ENCODE peak calls at places on chromosomes 3 and 15, in ten cellular contexts. One of them, this sample, is unnamed.
A peak's percentile ranks its signal among the peaks of the same experiment; 100 is the strongest.

GRCh38 chr15:62998262-62998909 is 44.2 kb upstream of the TPM1 start:
- DNase-seq in neural crest cell: no peak
- DNase-seq in kidney: no peak
- DNase-seq in coronary artery: no peak
- DNase-seq in AG10803: no peak
- DNase-seq in fibroblast of mammary gland: no peak
- DNase-seq in lower lobe of right lung: no peak
- DNase-seq in mammary epithelial cell: no peak
- DNase-seq in glutamatergic neuron: no peak
- DNase-seq in MM.1S: no peak
- DNase-seq in this sample: no peak

GRCh38 chr15:66936115-66936863 is 129.1 kb upstream of the SMAD3 start:
- DNase-seq in glutamatergic neuron: no peak
- DNase-seq in neural crest cell: no peak
- DNase-seq in coronary artery: peak; percentile 72
- DNase-seq in kidney: peak; percentile 78
- DNase-seq in fibroblast of mammary gland: peak; percentile 87
- DNase-seq in mammary epithelial cell: no peak
- DNase-seq in AG10803: peak; percentile 88
- DNase-seq in lower lobe of right lung: no peak
- DNase-seq in MM.1S: no peak
- DNase-seq in this sample: no peak

GRCh38 chr15:100833432-100834389 is 45.9 kb upstream of the ALDH1A3 start:
- DNase-seq in lower lobe of right lung: no peak
- DNase-seq in AG10803: no peak
- DNase-seq in neural crest cell: no peak
- DNase-seq in mammary epithelial cell: no peak
- DNase-seq in glutamatergic neuron: no peak
- DNase-seq in MM.1S: no peak
- DNase-seq in coronary artery: no peak
- DNase-seq in fibroblast of mammary gland: no peak
- DNase-seq in kidney: no peak
- DNase-seq in this sample: no peak

GRCh38 chr3:19866751-19867347 is 67.2 kb downstream of the EFHB start:
- DNase-seq in coronary artery: no peak
- DNase-seq in lower lobe of right lung: no peak
- DNase-seq in MM.1S: peak; percentile 61
- DNase-seq in fibroblast of mammary gland: peak; percentile 58
- DNase-seq in glutamatergic neuron: peak; percentile 44
- DNase-seq in mammary epithelial cell: peak; percentile 42
- DNase-seq in neural crest cell: peak; percentile 59
- DNase-seq in kidney: no peak
- DNase-seq in AG10803: peak; percentile 63
- DNase-seq in this sample: no peak

GRCh38 chr3:29581311-29581710 is 300.4 kb downstream of the RBMS3 start:
- DNase-seq in neural crest cell: no peak
- DNase-seq in lower lobe of right lung: no peak
- DNase-seq in AG10803: peak; percentile 44
- DNase-seq in coronary artery: no peak
- DNase-seq in kidney: no peak
- DNase-seq in mammary epithelial cell: no peak
- DNase-seq in MM.1S: no peak
- DNase-seq in glutamatergic neuron: no peak
- DNase-seq in fibroblast of mammary gland: peak; percentile 40
- DNase-seq in this sample: no peak

GRCh38 chr3:89107461-89108035 is at the start of gene EPHA3:
- DNase-seq in mammary epithelial cell: peak; percentile 69
- DNase-seq in glutamatergic neuron: peak; percentile 88
- DNase-seq in kidney: peak; percentile 74
- DNase-seq in neural crest cell: peak; percentile 70
- DNase-seq in fibroblast of mammary gland: peak; percentile 45
- DNase-seq in lower lobe of right lung: peak; percentile 61
- DNase-seq in MM.1S: peak; percentile 61
- DNase-seq in coronary artery: peak; percentile 86
- DNase-seq in AG10803: peak; percentile 54
- DNase-seq in this sample: peak; percentile 33

GRCh38 chr3:107976204-107976775 is 114.5 kb downstream of the CD47 start:
- DNase-seq in coronary artery: no peak
- DNase-seq in fibroblast of mammary gland: no peak
- DNase-seq in mammary epithelial cell: no peak
- DNase-seq in kidney: no peak
- DNase-seq in MM.1S: no peak
- DNase-seq in neural crest cell: no peak
- DNase-seq in glutamatergic neuron: no peak
- DNase-seq in lower lobe of right lung: no peak
- DNase-seq in AG10803: no peak
- DNase-seq in this sample: no peak

GRCh38 chr3:34942256-34942655 is 697.1 kb upstream of the ARPP21 start:
- DNase-seq in AG10803: no peak
- DNase-seq in mammary epithelial cell: no peak
- DNase-seq in kidney: no peak
- DNase-seq in MM.1S: no peak
- DNase-seq in neural crest cell: no peak
- DNase-seq in lower lobe of right lung: no peak
- DNase-seq in glutamatergic neuron: no peak
- DNase-seq in fibroblast of mammary gland: no peak
- DNase-seq in coronary artery: no peak
- DNase-seq in this sample: no peak

GRCh38 chr15:74222705-74223104 is 13.4 kb upstream of the CCDC33 start:
- DNase-seq in kidney: no peak
- DNase-seq in fibroblast of mammary gland: no peak
- DNase-seq in AG10803: no peak
- DNase-seq in MM.1S: no peak
- DNase-seq in lower lobe of right lung: no peak
- DNase-seq in neural crest cell: no peak
- DNase-seq in glutamatergic neuron: peak; percentile 71
- DNase-seq in mammary epithelial cell: no peak
- DNase-seq in coronary artery: no peak
- DNase-seq in this sample: no peak

GRCh38 chr3:129536806-129537205 is 6.2 kb upstream of the H1-8 start:
- DNase-seq in mammary epithelial cell: no peak
- DNase-seq in coronary artery: no peak
- DNase-seq in lower lobe of right lung: no peak
- DNase-seq in kidney: no peak
- DNase-seq in fibroblast of mammary gland: no peak
- DNase-seq in MM.1S: no peak
- DNase-seq in glutamatergic neuron: no peak
- DNase-seq in neural crest cell: no peak
- DNase-seq in AG10803: no peak
- DNase-seq in this sample: no peak

GRCh38 chr3:46849098-46849631 is 14.1 kb downstream of the MYL3 start:
- DNase-seq in AG10803: no peak
- DNase-seq in mammary epithelial cell: no peak
- DNase-seq in coronary artery: no peak
- DNase-seq in glutamatergic neuron: peak; percentile 6
- DNase-seq in MM.1S: no peak
- DNase-seq in kidney: peak; percentile 63
- DNase-seq in lower lobe of right lung: no peak
- DNase-seq in fibroblast of mammary gland: no peak
- DNase-seq in neural crest cell: no peak
- DNase-seq in this sample: no peak

GRCh38 chr3:182524711-182525401 is 268.4 kb upstream of the ATP11B start:
- DNase-seq in MM.1S: no peak
- DNase-seq in AG10803: no peak
- DNase-seq in coronary artery: no peak
- DNase-seq in glutamatergic neuron: no peak
- DNase-seq in neural crest cell: no peak
- DNase-seq in lower lobe of right lung: no peak
- DNase-seq in kidney: no peak
- DNase-seq in mammary epithelial cell: no peak
- DNase-seq in fibroblast of mammary gland: no peak
- DNase-seq in this sample: no peak

GRCh38 chr3:182521339-182521738 is 272.0 kb upstream of the ATP11B start:
- DNase-seq in lower lobe of right lung: no peak
- DNase-seq in MM.1S: no peak
- DNase-seq in fibroblast of mammary gland: no peak
- DNase-seq in neural crest cell: no peak
- DNase-seq in coronary artery: no peak
- DNase-seq in mammary epithelial cell: no peak
- DNase-seq in glutamatergic neuron: no peak
- DNase-seq in kidney: no peak
- DNase-seq in AG10803: no peak
- DNase-seq in this sample: no peak

GRCh38 chr3:182525975-182526374 is 267.3 kb upstream of the ATP11B start:
- DNase-seq in lower lobe of right lung: no peak
- DNase-seq in mammary epithelial cell: no peak
- DNase-seq in fibroblast of mammary gland: no peak
- DNase-seq in kidney: no peak
- DNase-seq in AG10803: no peak
- DNase-seq in coronary artery: no peak
- DNase-seq in MM.1S: no peak
- DNase-seq in neural crest cell: no peak
- DNase-seq in glutamatergic neuron: no peak
- DNase-seq in this sample: no peak

GRCh38 chr3:182527745-182528144 is 265.6 kb upstream of the ATP11B start:
- DNase-seq in fibroblast of mammary gland: no peak
- DNase-seq in lower lobe of right lung: no peak
- DNase-seq in coronary artery: no peak
- DNase-seq in neural crest cell: no peak
- DNase-seq in MM.1S: no peak
- DNase-seq in mammary epithelial cell: no peak
- DNase-seq in glutamatergic neuron: no peak
- DNase-seq in kidney: no peak
- DNase-seq in AG10803: no peak
- DNase-seq in this sample: no peak

DNA sequence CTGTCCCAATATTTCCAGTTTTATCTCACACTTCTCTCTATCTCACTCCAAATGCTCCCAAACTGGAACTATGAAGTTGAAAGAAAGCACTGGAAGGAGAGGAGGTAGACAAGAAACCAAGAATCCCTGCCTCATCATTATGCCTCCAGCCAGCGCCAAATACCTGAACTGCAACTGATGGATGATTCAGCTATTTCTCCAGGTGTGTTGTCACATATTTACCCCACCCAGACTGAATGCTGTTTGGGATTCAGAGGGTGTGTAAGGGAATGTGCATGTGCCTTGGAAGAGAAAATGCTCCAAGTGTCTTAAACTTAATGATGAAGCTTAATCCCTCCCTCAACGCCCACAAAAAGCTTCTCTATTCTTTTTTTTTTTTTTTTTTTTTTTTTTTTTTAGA is 269.5 kb upstream of the ATP11B start:
- DNase-seq in MM.1S: no peak
- DNase-seq in fibroblast of mammary gland: no peak
- DNase-seq in mammary epithelial cell: peak; percentile 43
- DNase-seq in AG10803: no peak
- DNase-seq in lower lobe of right lung: no peak
- DNase-seq in glutamatergic neuron: no peak
- DNase-seq in coronary artery: no peak
- DNase-seq in neural crest cell: no peak
- DNase-seq in kidney: no peak
- DNase-seq in this sample: no peak
- TF ChIP-seq CTCF in MM.1S: no peak
- TF ChIP-seq CTCF in fibroblast of mammary gland: no peak
- TF ChIP-seq CTCF in mammary epithelial cell: no peak
- TF ChIP-seq CTCF in AG10803: no peak
- TF ChIP-seq CTCF in lower lobe of right lung: no peak
- TF ChIP-seq CTCF in glutamatergic neuron: no peak
- TF ChIP-seq CTCF in coronary artery: no peak
- TF ChIP-seq CTCF in neural crest cell: no peak
- TF ChIP-seq CTCF in kidney: no peak
- TF ChIP-seq CTCF in this sample: no peak

DNA sequence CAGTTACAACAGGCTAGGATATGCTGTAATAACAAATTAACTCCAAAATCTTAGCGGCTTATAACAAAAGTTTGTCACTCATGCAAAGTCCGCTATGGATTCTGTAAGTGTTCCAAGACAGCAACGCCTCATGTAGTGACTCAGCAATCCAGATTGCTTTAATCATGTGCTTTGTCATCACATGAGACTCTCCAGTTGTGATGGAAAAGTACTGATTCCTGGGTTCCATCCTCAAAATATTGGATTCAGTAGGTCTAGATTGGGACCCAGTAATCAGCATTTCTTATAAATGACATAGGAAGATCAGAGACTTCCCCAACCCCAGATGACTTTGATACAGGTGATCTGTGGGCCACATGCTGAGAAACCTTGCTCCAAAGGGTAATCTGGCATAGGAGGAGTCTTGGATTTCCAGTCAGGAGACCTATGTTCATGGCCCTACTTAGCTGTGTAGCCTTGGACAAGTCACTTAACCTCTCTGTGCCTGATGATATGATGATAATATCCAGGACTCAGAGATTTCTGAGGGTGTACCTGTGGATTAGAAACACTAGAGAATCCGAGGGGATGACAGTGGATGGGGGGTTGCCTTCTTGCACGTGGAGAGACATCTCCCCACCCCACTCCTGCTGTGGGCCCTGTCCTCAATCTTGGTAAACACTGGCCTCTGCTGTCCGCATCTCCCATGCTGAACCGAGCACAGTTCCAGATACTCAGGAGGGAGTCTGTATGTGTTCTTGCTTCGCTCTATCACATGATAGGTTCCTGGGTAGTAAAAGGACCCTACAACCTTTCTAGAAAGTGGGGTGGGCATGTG is 65.5 kb downstream of the CORO2B start:
- DNase-seq in kidney: no peak
- DNase-seq in glutamatergic neuron: no peak
- DNase-seq in AG10803: peak; percentile 84
- DNase-seq in mammary epithelial cell: peak; percentile 62
- DNase-seq in neural crest cell: no peak
- DNase-seq in fibroblast of mammary gland: peak; percentile 95
- DNase-seq in MM.1S: no peak
- DNase-seq in coronary artery: peak; percentile 46
- DNase-seq in lower lobe of right lung: no peak
- DNase-seq in this sample: no peak
- TF ChIP-seq CTCF in kidney: no peak
- TF ChIP-seq CTCF in glutamatergic neuron: no peak
- TF ChIP-seq CTCF in AG10803: peak; percentile 18
- TF ChIP-seq CTCF in mammary epithelial cell: peak; percentile 8
- TF ChIP-seq CTCF in neural crest cell: no peak
- TF ChIP-seq CTCF in fibroblast of mammary gland: no peak
- TF ChIP-seq CTCF in MM.1S: no peak
- TF ChIP-seq CTCF in coronary artery: no peak
- TF ChIP-seq CTCF in lower lobe of right lung: no peak
- TF ChIP-seq CTCF in this sample: no peak

DNA sequence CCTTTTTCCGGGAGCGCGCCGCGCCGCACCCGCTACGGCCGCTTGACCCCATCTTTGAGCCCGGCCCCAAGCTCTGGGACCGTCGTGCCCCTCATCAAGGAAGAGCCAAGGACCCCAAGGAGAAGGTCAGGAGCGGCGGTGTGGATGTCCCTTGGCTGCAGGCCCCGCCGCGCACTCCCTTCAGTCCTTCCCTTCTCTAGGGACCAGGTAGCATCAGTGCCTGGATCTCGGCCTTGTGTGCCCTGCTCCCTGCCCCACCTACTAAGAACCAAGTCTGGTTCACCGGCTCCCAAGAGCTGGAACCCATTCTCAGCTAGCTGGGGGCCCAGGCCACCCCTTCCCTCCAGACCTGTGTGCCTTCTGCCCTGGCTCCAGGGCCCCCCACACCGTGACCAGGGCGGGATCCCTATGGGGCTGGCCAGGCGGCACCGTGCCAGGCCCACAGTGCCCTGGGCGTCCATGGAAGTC is 69.3 kb upstream of the CGNL1 start:
- DNase-seq in fibroblast of mammary gland: no peak
- DNase-seq in neural crest cell: no peak
- DNase-seq in kidney: no peak
- DNase-seq in mammary epithelial cell: no peak
- DNase-seq in AG10803: no peak
- DNase-seq in coronary artery: peak; percentile 69
- DNase-seq in MM.1S: no peak
- DNase-seq in glutamatergic neuron: no peak
- DNase-seq in lower lobe of right lung: no peak
- DNase-seq in this sample: no peak
- TF ChIP-seq CTCF in fibroblast of mammary gland: no peak
- TF ChIP-seq CTCF in neural crest cell: peak; percentile 3
- TF ChIP-seq CTCF in kidney: no peak
- TF ChIP-seq CTCF in mammary epithelial cell: no peak
- TF ChIP-seq CTCF in AG10803: no peak
- TF ChIP-seq CTCF in coronary artery: no peak
- TF ChIP-seq CTCF in MM.1S: no peak
- TF ChIP-seq CTCF in glutamatergic neuron: no peak
- TF ChIP-seq CTCF in lower lobe of right lung: peak; percentile 44
- TF ChIP-seq CTCF in this sample: peak; percentile 15

GRCh38 chr3:9862391-9863235 is 17.4 kb downstream of the CIDEC start:
- DNase-seq in coronary artery: no peak
- DNase-seq in fibroblast of mammary gland: peak; percentile 63
- DNase-seq in AG10803: peak; percentile 28
- DNase-seq in kidney: peak; percentile 89
- DNase-seq in neural crest cell: peak; percentile 63
- DNase-seq in lower lobe of right lung: peak; percentile 79
- DNase-seq in MM.1S: no peak
- DNase-seq in mammary epithelial cell: no peak
- DNase-seq in glutamatergic neuron: peak; percentile 79
- DNase-seq in this sample: peak; percentile 38
- TF ChIP-seq CTCF in coronary artery: no peak
- TF ChIP-seq CTCF in fibroblast of mammary gland: peak; percentile 26
- TF ChIP-seq CTCF in AG10803: peak; percentile 37
- TF ChIP-seq CTCF in kidney: peak; percentile 33
- TF ChIP-seq CTCF in neural crest cell: peak; percentile 51
- TF ChIP-seq CTCF in lower lobe of right lung: peak; percentile 46
- TF ChIP-seq CTCF in MM.1S: peak; percentile 8
- TF ChIP-seq CTCF in mammary epithelial cell: no peak
- TF ChIP-seq CTCF in glutamatergic neuron: no peak
- TF ChIP-seq CTCF in this sample: no peak